ENCODE peak calls at places on chromosome 15, in six cellular contexts. K, U, D, Z, Y and Q are unnamed samples.

GRCh38 chr15:34753236-34753894 is 1.4 kb downstream of the GJD2 start:
- DNase-seq in U (no peak), D (no peak), K (no peak), Z (peak), Y (peak), Q (peak)

GRCh38 chr15:87369269-87369668 is 887.3 kb downstream of the NTRK3 start:
- DNase-seq in U (no peak), D (no peak), Z (peak), K (no peak), Y (peak), Q (peak)

GRCh38 chr15:50135123-50135541 is 16.1 kb upstream of the ATP8B4 start:
- DNase-seq in Z (no peak), K (no peak), D (no peak), Y (no peak), U (no peak), Q (no peak)

GRCh38 chr15:43487271-43487895 is 5.6 kb downstream of the TP53BP1 start:
- DNase-seq in K (no peak), D (no peak), U (no peak), Z (peak), Y (no peak), Q (no peak)

GRCh38 chr15:64776402-64776786 is 1.0 kb upstream of the RBPMS2 start:
- DNase-seq in D (peak), U (no peak), K (no peak), Z (no peak), Y (no peak), Q (no peak)

GRCh38 chr15:46677491-46677890 is 1039.8 kb upstream of the SEMA6D start:
- DNase-seq in D (no peak), Y (no peak), K (no peak), U (no peak), Z (no peak), Q (no peak)

GRCh38 chr15:93997071-93997658 is 234.2 kb upstream of the MCTP2 start:
- DNase-seq in D (no peak), Y (no peak), K (no peak), Z (peak), U (no peak), Q (peak)

GRCh38 chr15:53835309-53835708 is 75.8 kb upstream of the WDR72 start:
- DNase-seq in Z (no peak), Y (no peak), K (no peak), D (no peak), U (no peak), Q (peak)

GRCh38 chr15:96416218-96416933 is 85.9 kb downstream of the NR2F2 start:
- DNase-seq in Y (no peak), K (no peak), D (no peak), U (no peak), Z (no peak), Q (no peak)

GRCh38 chr15:47466357-47466756 is 250.9 kb upstream of the SEMA6D start:
- DNase-seq in D (no peak), Y (peak), Z (peak), K (no peak), U (no peak), Q (peak)

DNA sequence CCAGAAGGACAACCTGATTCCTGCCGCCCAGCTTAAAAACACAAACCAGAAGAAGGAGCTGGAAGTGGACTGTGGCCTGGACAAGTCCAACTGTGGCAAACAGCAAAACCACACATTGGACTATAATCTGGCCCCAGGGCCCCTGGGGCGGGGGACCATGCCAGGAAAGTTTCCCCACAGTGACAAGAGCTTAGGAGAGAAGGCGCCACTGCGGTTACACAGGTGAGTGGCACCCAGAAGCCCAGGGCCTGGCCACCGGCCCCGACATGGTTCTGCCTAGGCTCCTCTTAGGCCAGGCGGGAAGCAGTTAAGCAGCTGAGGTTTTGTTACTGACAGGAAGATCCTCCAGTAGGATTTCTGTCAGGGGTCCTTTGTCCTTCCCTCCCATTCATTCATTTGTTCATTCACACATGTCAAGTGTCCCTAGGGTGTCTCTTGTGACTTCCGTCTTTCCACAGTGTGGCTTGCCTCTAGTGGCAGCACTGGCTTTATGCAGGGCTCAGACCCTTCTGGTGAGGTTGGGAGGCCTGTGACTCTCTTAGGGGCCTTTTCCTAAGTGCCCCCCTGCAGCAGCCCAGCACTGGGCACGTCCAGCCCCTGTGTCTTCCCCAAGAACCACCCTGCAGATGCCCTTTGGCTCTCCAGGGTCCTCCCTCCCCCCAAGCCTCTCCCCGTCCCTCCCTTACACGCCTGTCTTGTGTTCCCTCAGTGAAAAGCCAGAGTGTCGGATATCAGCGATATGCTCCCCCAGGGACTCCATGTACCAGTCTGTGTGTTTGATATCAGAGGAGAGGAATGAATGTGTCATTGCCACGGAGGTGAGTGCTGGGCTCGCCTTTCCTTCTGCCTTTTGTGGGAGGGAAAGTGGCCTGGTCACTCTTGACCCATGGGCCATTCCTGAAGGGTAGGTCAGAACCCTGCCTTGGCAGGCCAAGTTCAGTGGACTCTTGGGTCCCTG is 7.8 kb downstream of the DLL4 start:
- DNase-seq in D (no peak), Y (no peak), K (no peak), U (no peak), Z (no peak), Q (peak)
- H3K4me3 ChIP-seq in D (no peak), Y (no peak), K (no peak), U (no peak), Z (no peak), Q (no peak)

GRCh38 chr15:32683231-32683630 is 34.6 kb upstream of the GREM1 start:
- DNase-seq in K (no peak), Z (no peak), U (no peak), Y (no peak), D (no peak), Q (peak)
- TF ChIP-seq CTCF in K (no peak), Z (no peak), U (no peak), Y (no peak), D (no peak), Q (no peak)

GRCh38 chr15:63517614-63518013 is 13.2 kb downstream of the USP3 start:
- DNase-seq in K (no peak), U (no peak), D (no peak), Z (no peak), Y (no peak), Q (peak)
- H3K4me3 ChIP-seq in K (no peak), U (no peak), D (no peak), Z (no peak), Y (no peak), Q (no peak)

GRCh38 chr15:85477730-85478129 is 97.3 kb downstream of the AKAP13 start:
- DNase-seq in Y (no peak), K (no peak), D (no peak), U (no peak), Z (peak), Q (peak)
- TF ChIP-seq CTCF in Y (no peak), K (no peak), D (no peak), U (no peak), Z (peak), Q (no peak)

GRCh38 chr15:51377038-51377761 is 35.7 kb downstream of the GLDN start:
- DNase-seq in D (no peak), U (peak), K (no peak), Z (peak), Y (no peak), Q (peak)
- H3K4me3 ChIP-seq in D (no peak), U (no peak), K (no peak), Z (no peak), Y (no peak), Q (no peak)

GRCh38 chr15:52180196-52180835 is 10.9 kb downstream of the GNB5 start:
- DNase-seq in Y (no peak), D (peak), Z (no peak), K (no peak), U (peak), Q (no peak)

GRCh38 chr15:52178765-52179164 is 12.4 kb downstream of the GNB5 start:
- DNase-seq in Y (no peak), U (peak), D (no peak), Z (no peak), K (no peak), Q (no peak)

GRCh38 chr15:52181938-52182780 is 9.0 kb downstream of the GNB5 start:
- DNase-seq in Y (no peak), U (peak), K (no peak), D (no peak), Z (no peak), Q (no peak)

GRCh38 chr15:52180851-52181450 is 10.2 kb downstream of the GNB5 start:
- DNase-seq in D (no peak), Y (no peak), U (peak), Z (no peak), K (no peak), Q (no peak)

DNA sequence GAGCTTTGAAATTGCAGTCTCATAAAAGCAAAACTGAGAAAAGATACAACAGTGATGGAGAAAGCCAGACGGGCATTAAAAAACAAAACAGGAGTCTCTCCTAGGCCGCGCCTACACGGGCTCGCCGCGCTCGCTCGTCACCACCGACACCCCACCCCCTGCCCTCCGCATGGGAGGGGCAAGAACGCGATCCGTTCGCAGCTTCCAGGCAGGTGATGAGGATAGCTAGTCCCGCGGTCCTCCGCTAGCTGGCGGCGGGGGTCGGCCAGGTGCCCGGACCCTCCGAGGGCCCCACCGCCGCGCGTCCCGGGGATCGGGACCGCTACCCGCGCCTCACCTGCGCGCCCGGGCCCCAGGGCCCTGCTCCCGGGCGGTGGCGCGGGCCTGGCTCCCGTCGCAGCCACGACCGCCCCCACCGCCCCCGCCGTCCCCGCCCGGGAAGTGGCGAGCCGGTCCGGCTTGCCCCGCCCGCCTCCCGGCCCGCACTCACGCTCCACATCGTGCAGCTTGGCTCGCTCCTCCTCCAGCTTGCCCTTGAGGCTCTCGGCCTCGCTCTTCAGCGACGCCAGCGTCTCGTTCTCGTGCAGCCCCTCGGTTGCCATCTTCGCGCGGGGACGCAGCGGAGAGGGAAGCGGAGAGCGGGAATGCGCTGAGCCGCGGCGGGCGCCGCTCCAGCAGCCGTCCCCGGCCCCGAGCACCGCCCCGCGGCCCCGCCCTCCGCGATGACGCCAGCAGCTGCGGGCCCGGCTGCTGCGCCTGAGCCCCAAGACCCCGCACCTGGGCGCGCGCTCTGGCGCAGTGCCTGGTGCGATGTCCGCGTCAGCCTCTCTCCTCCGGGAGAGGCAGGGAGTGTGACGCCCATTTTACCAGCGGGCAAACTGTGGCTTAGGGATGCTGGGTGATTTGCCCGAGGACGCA is 11.7 kb downstream of the GNB5 start:
- DNase-seq in K (peak), Y (no peak), D (peak), Z (peak), U (peak), Q (peak)
- TF ChIP-seq CTCF in K (no peak), Y (no peak), D (no peak), Z (no peak), U (no peak), Q (peak)